ENCODE peak calls at places on chromosome 19, in seven cellular contexts. W is body of pancreas; P is psoas muscle; G is thyroid gland; C is CD4-positive, alpha-beta T cell; T is SK-N-SH; H is caudate nucleus. B is an unnamed sample.

GRCh38 chr19:48772503-48772953 is 17.2 kb downstream of the FGF21 start:
- DNase-seq in W (peak; percentile 91), P (peak; percentile 73), G (peak; percentile 95), C (no peak), T (no peak), H (no peak), B (no peak)

GRCh38 chr19:17073869-17074627 is 1.2 kb downstream of the HAUS8 start:
- DNase-seq in W (no peak), P (no peak), G (no peak), C (no peak), T (no peak), H (no peak), B (no peak)

GRCh38 chr19:33373701-33374405 is at the start of gene CEBPG:
- DNase-seq in W (peak; percentile 65), P (peak; percentile 71), G (peak; percentile 64), C (peak; percentile 58), T (peak; percentile 88), H (peak; percentile 35), B (peak; percentile 78)

GRCh38 chr19:52735734-52736133 is 890 bp upstream of the ZNF611 start:
- DNase-seq in W (peak; percentile 47), P (peak; percentile 77), G (peak; percentile 25), C (no peak), T (no peak), H (no peak), B (peak; percentile 85)

GRCh38 chr19:45178262-45179062 is at the start of gene BLOC1S3:
- DNase-seq in W (peak; percentile 100), P (peak; percentile 100), G (peak; percentile 100), C (peak; percentile 100), T (peak; percentile 97), H (peak; percentile 100), B (peak; percentile 100)

GRCh38 chr19:3464797-3465235 is 15.5 kb downstream of the SMIM24 start:
- DNase-seq in W (no peak), P (no peak), G (no peak), C (no peak), T (no peak), H (no peak), B (no peak)

GRCh38 chr19:58311345-58311744 is 6.2 kb downstream of the ERVK3-1 start:
- DNase-seq in W (no peak), P (no peak), G (no peak), C (no peak), T (no peak), H (no peak), B (no peak)

GRCh38 chr19:29483944-29484581 is 41.7 kb upstream of the VSTM2B start:
- DNase-seq in W (no peak), P (no peak), G (no peak), C (no peak), T (no peak), H (no peak), B (peak; percentile 41)

GRCh38 chr19:56105090-56105701 is 15.9 kb downstream of the ZNF787 start:
- DNase-seq in W (peak; percentile 86), P (peak; percentile 72), G (peak; percentile 95), C (peak; percentile 65), T (no peak), H (peak; percentile 74), B (peak; percentile 95)

GRCh38 chr19:54535601-54536000 is 33.0 kb downstream of the LAIR2 start:
- DNase-seq in W (no peak), P (no peak), G (no peak), C (no peak), T (no peak), H (no peak), B (no peak)

GRCh38 chr19:40279761-40280607 is 5.2 kb downstream of the AKT2 start:
- DNase-seq in W (no peak), P (no peak), G (peak; percentile 44), C (no peak), T (peak; percentile 7), H (no peak), B (no peak)

GRCh38 chr19:45444318-45445041 is 20.8 kb upstream of the ERCC1 start:
- DNase-seq in W (peak; percentile 96), P (peak; percentile 97), G (peak; percentile 97), C (peak; percentile 77), T (peak; percentile 95), H (peak; percentile 89), B (peak; percentile 97)

GRCh38 chr19:46297700-46298476 is 1.0 kb downstream of the HIF3A start:
- DNase-seq in W (peak; percentile 41), P (peak; percentile 75), G (peak; percentile 45), C (no peak), T (peak; percentile 55), H (peak; percentile 52), B (peak; percentile 97)

GRCh38 chr19:10449037-10449436 is 28.7 kb downstream of the PDE4A start:
- DNase-seq in W (no peak), P (no peak), G (no peak), C (no peak), T (peak; percentile 8), H (no peak), B (no peak)

GRCh38 chr19:4304509-4305252 is at the start of gene FSD1:
- DNase-seq in W (no peak), P (no peak), G (no peak), C (peak; percentile 68), T (peak; percentile 99), H (peak; percentile 17), B (no peak)

GRCh38 chr19:55160128-55160985 is 2.8 kb upstream of the TNNI3 start:
- DNase-seq in W (peak; percentile 85), P (peak; percentile 84), G (peak; percentile 82), C (peak; percentile 85), T (peak; percentile 98), H (peak; percentile 30), B (peak; percentile 86)

GRCh38 chr19:55626350-55626749 is 2.0 kb upstream of the ZNF784 start:
- DNase-seq in W (no peak), P (no peak), G (no peak), C (no peak), T (no peak), H (no peak), B (no peak)

GRCh38 chr19:3672575-3672948 is 27.7 kb downstream of the PIP5K1C start:
- DNase-seq in W (no peak), P (no peak), G (no peak), C (no peak), T (no peak), H (no peak), B (no peak)

GRCh38 chr19:47595937-47596336 is 13.0 kb upstream of the BICRA start:
- DNase-seq in W (no peak), P (no peak), G (no peak), C (no peak), T (no peak), H (no peak), B (no peak)
- H3K27ac ChIP-seq in W (no peak overlapping the region), P (no peak overlapping the region), G (no peak overlapping the region), C (no peak overlapping the region), T (no peak overlapping the region), H (no peak overlapping the region), B (no peak overlapping the region)

GRCh38 chr19:1814391-1814790 is 2.3 kb upstream of the ATP8B3 start:
- DNase-seq in W (no peak), P (no peak), G (no peak), C (no peak), T (no peak), H (no peak), B (no peak)
- H3K27ac ChIP-seq in W (no peak overlapping the region), P (no peak overlapping the region), G (no peak overlapping the region), C (no peak overlapping the region), T (no peak overlapping the region), H (no peak overlapping the region), B (no peak overlapping the region)

DNA sequence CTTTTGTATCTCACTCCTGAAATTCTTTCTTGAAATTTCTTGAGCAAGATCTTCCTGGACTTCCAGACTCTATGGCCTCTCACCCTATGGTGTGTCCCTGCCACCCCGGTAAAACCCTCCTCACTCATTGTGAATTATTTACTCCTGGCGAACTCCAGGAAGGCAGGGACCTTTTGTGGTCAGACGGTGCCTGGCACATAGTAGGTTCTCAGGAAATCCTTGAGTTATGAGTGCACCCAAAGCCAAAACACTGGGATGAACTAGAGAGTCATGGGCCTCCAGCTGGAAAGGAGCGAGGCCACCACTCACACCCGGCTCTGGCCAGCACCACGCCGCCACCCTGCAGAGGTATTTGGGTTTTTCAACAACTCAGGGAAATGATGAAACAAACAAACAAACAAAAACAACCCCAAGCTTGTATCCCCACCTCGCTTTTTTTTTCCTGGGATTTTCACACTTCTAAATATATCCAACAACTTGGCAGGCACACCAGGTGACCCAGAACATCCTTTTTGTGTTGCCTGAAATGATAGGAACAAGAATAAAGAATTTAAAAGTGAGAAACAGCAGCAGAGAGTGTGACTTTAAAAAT is 11.2 kb downstream of the HPN start:
- DNase-seq in W (no peak), P (no peak), G (no peak), C (no peak), T (no peak), H (no peak), B (no peak)
- H3K27ac ChIP-seq in W (no peak overlapping the region), P (peak overlapping the region; percentile 61), G (no peak overlapping the region), C (no peak overlapping the region), T (no peak overlapping the region), H (no peak overlapping the region), B (no peak overlapping the region)

GRCh38 chr19:2166741-2167738 is 3.3 kb downstream of the DOT1L start:
- DNase-seq in W (peak; percentile 81), P (peak; percentile 90), G (peak; percentile 97), C (no peak), T (peak; percentile 89), H (peak; percentile 37), B (peak; percentile 95)
- H3K27ac ChIP-seq in W (peak overlapping the region; percentile 96), P (peak overlapping the region; percentile 90), G (peak overlapping the region; percentile 96), C (no peak overlapping the region), T (peak overlapping the region; percentile 90), H (no peak overlapping the region), B (peak overlapping the region; percentile 100)

DNA sequence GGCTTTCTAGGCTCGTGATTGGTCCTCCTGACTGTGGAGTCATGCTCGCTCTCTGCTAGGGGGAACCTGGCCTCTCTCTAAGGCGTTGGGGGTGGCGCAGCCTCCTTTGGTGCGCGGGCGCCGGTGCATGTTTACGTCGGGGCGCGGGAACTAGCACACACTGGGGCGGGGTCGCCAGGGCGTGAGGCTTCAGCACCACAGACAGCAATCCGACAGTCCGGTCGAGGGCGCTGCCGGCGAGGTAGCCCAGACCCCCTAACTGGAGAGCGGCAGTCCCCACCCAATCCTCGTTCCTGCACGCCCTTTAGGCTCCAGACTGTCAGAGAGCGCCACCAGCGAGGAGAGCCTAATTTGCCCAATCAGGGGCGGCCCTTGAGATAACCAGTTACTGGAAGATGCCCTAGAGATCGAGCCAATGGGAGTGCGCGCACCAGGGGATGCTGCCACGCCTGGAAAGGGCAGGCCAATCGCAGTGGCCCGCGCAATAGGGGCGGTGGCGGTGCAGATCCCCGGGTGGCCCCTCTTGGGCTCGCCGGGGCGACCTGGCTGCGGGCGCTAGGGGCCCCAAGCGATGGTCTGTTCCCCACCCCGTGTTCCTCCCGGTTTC is 1.0 kb upstream of the ELAVL3 start:
- DNase-seq in W (no peak), P (peak; percentile 76), G (peak; percentile 46), C (peak; percentile 52), T (peak; percentile 93), H (peak; percentile 96), B (peak; percentile 77)
- H3K27ac ChIP-seq in W (no peak overlapping the region), P (no peak overlapping the region), G (no peak overlapping the region), C (no peak overlapping the region), T (no peak overlapping the region), H (peak overlapping the region; percentile 92), B (no peak overlapping the region)

B was measured in sigmoid colon.